ENCODE peak calls at places on chromosome 19, in four cellular contexts. O, V, H and X are unnamed samples.

GRCh38 chr19:46529622-46530451 is 34.2 kb upstream of the PNMA8B start:
- DNase-seq in O (no peak), V (no peak), H (peak; percentile 76), X (peak; percentile 75)

GRCh38 chr19:17358395-17358794 is 18.7 kb downstream of the PLVAP start:
- DNase-seq in O (no peak), V (no peak), H (no peak), X (peak; percentile 93)

GRCh38 chr19:1247747-1248453 is 483 bp upstream of the MIDN start:
- DNase-seq in O (no peak), V (no peak), H (peak; percentile 77), X (peak; percentile 63)

GRCh38 chr19:30662211-30662861 is 290.2 kb downstream of the ZNF536 start:
- DNase-seq in O (no peak), V (no peak), H (peak; percentile 70), X (no peak)

GRCh38 chr19:19061491-19061890 is 2.3 kb upstream of the SLC25A42 start:
- DNase-seq in O (no peak), V (no peak), H (peak; percentile 28), X (no peak)

GRCh38 chr19:55384576-55385235 is 614 bp upstream of the TMEM238 start:
- DNase-seq in O (no peak), V (no peak), H (no peak), X (no peak)

GRCh38 chr19:46475976-46476375 is 4.6 kb upstream of the PNMA8A start:
- DNase-seq in O (no peak), V (no peak), H (no peak), X (no peak)

GRCh38 chr19:16295071-16295470 is 29.6 kb upstream of the KLF2 start:
- DNase-seq in O (no peak), V (no peak), H (no peak), X (no peak)

GRCh38 chr19:3683405-3683865 is 16.8 kb downstream of the PIP5K1C start:
- DNase-seq in O (no peak), V (no peak), H (no peak), X (peak; percentile 83)

GRCh38 chr19:10112895-10113591 is 1.6 kb downstream of the P2RY11 start:
- DNase-seq in O (no peak), V (no peak), H (peak; percentile 71), X (peak; percentile 68)

GRCh38 chr19:49938662-49939061 is 9.4 kb upstream of the NUP62 start:
- DNase-seq in O (no peak), V (no peak), H (no peak), X (no peak)

GRCh38 chr19:47430041-47430802 is 10.9 kb upstream of the MEIS3 start:
- DNase-seq in O (no peak), V (no peak), H (peak; percentile 23), X (no peak)

GRCh38 chr19:28701491-28701890 is 511.5 kb downstream of the UQCRFS1 start:
- DNase-seq in O (peak; percentile 83), V (no peak), H (no peak), X (no peak)

GRCh38 chr19:34220472-34221063 is 33.8 kb upstream of the GARRE1 start:
- DNase-seq in O (no peak), V (peak; percentile 24), H (peak; percentile 73), X (peak; percentile 77)

GRCh38 chr19:1510442-1510806 is 2.4 kb downstream of the ADAMTSL5 start:
- DNase-seq in O (no peak), V (no peak), H (no peak), X (no peak)

GRCh38 chr19:13006431-13007281 is 11.4 kb downstream of the NFIX start:
- DNase-seq in O (no peak), V (no peak), H (no peak), X (no peak)

DNA sequence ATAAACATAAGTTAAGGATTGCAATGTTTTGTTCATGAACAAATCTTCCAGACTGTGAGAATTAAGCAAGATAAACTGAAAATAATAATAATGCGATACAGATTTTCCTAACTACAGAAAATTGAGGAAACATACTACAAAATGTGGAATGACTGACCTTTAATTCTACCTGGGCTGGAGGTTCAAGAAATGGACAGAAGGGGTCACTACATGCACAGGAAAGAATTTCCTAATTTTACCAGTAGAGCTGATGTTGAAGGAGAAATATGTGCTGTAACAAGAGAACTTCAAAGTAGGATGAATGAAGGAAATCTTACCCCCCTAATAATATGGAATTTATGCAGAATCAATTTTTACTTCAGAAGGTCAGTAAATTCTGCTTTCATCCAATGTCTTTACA is 62.3 kb downstream of the ZNF627 start:
- DNase-seq in O (no peak), V (no peak), H (no peak), X (no peak)
- TF ChIP-seq CTCF in O (peak; percentile 40), V (peak; percentile 36), H (peak; percentile 41), X (peak; percentile 31)

GRCh38 chr19:32333227-32333626 is 12.2 kb upstream of the ZNF507 start:
- DNase-seq in O (no peak), V (no peak), H (no peak), X (no peak)

GRCh38 chr19:32337176-32337808 is 8.1 kb upstream of the ZNF507 start:
- DNase-seq in O (no peak), V (no peak), H (no peak), X (no peak)

GRCh38 chr19:32339988-32340874 is 5.2 kb upstream of the ZNF507 start:
- DNase-seq in O (no peak), V (no peak), H (peak; percentile 70), X (peak; percentile 50)

DNA sequence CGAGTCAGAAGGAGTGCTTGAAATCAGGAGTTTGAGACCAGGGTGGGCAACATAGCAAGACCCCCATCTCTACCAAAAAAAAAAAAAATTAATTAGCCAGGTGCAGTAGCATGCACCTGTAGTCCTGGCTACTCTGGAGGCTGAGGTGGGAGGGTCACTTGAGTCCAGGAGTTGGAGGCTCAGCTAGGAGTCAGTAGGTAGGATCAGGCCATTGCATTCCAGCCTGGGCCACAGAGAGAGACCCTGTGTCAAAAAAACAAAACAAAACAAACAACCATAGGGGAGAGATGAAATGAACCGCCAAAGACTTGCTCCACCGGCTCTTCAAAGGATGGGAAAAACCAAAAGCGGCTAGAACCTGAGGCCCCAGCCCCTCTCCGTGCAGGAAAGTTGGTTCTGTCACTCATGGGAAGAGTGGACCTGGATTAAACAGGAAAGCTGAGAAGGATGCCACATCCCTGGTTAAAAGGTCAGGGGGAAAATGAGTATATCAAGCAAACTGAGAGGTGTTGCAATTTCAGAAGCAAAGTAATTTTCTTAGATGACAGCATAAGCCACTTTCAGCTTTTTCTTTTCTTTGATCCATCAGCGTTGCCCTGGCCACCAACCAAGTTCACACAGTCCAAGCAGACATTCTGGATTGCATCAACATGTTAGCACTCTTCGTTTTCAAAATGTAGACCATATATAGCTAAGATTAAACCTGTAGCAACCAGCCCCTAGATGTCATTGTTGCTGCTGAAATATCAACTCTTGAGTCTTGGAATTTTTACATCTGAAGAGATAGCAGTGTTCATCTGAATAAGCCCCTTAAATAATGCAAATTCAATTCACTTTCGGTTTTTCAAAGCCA is 8.9 kb upstream of the ZNF507 start:
- DNase-seq in O (no peak), V (no peak), H (no peak), X (no peak)
- TF ChIP-seq CTCF in O (peak; percentile 14), V (peak; percentile 37), H (no peak), X (no peak)

DNA sequence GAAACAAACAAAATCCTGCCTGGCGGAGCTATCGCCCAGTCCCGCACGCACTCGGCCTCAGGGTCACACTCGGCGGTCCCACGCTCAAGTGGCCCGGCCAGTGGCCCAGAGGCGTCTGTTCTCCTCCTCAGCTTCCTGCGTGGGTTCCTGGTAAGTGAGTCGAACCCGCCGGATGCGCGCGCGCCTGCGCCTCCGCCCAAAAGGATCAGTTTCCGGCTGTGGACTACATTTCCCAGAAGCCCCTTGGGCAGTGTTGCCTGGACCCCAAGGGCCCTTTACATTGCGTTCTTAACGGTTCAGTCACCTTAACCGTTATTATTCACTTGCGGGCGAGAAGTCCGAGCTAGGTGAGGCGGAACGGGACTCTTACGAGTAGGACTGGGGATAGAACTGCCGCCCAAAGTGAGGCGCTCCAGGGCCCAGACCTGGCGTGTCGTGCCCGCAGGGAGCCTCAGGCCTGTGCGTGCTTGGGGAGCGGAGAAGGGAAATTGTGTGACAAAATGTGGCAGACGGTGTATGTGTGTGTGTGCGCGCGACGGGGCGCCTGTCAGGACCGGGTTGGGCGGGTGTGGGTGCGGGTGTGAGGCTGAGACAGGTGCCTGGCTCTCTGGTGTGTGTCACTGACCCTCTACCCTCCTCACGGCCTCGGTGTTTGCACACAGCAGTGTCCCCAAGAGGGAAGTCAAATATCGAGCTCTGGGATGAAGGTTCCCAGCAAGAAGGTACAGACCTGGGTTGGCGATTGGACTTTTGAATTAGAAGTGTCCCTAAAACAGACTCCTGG is at the start of gene ZNF546:
- DNase-seq in O (no peak), V (peak; percentile 74), H (peak; percentile 86), X (peak; percentile 91)
- TF ChIP-seq CTCF in O (no peak), V (no peak), H (no peak), X (no peak)

GRCh38 chr19:54297759-54298305 is 15.1 kb downstream of the LILRA5 start:
- DNase-seq in O (no peak), V (no peak), H (no peak), X (peak; percentile 5)
- TF ChIP-seq CTCF in O (no peak), V (no peak), H (no peak), X (no peak)

GRCh38 chr19:56687036-56687435 is 15.5 kb upstream of the ZNF835 start:
- DNase-seq in O (no peak), V (no peak), H (no peak), X (no peak)

GRCh38 chr19:56690668-56691067 is 19.1 kb upstream of the ZNF835 start:
- DNase-seq in O (no peak), V (no peak), H (no peak), X (no peak)

GRCh38 chr19:56692496-56692895 is 20.9 kb upstream of the ZNF835 start:
- DNase-seq in O (no peak), V (no peak), H (no peak), X (no peak)

GRCh38 chr19:56689198-56689597 is 17.6 kb upstream of the ZNF835 start:
- DNase-seq in O (no peak), V (no peak), H (no peak), X (no peak)
- TF ChIP-seq CTCF in O (no peak), V (no peak), H (no peak), X (no peak)

DNA sequence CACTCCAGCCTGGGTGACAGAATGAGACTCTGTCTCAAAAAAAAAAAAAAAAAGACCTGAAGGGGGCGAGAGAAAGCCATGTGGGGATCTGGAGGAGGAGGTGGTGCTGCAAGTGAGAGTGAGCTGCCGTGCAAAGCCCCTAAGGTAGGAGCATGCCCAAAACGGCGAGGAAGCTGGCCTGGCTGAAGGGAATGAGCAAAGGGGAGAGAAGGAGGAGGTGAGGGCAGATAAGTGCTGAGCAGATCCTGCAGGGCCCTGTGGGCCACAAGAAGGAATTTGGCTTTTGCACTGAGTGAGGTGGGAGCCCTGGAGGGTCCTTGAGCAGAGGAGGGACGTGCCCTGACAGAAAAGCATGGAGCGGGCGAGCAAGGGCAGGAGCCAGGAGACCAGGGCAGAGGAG is 19.4 kb upstream of the ADGRE5 start:
- DNase-seq in O (no peak), V (no peak), H (no peak), X (peak; percentile 38)
- TF ChIP-seq CTCF in O (peak; percentile 12), V (peak; percentile 17), H (no peak), X (no peak)

DNA sequence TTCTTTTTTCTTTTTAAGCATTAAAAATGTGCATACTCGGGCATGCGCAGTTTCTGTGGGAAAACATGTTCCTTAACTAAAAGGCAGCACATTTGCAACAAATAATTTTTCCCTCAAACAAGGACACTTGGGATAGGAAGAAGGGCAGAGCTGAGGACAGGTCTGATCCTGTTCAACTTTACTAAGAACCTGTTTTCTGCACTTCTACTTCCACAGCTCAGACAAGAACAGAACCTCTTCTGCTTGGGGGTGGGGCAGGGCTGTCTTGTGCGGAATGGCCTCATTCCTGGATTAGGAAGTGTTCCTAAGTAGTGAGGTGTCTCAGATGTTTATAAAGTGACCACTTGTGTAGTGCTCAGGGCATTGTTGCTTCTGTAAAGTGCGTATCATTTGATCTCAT is 18.3 kb downstream of the SAFB start:
- DNase-seq in O (no peak), V (no peak), H (no peak), X (no peak)
- TF ChIP-seq CTCF in O (no peak), V (no peak), H (no peak), X (no peak)

GRCh38 chr19:42254850-42255765 is at the start of gene ERF:
- DNase-seq in O (no peak), V (peak; percentile 58), H (peak; percentile 96), X (peak; percentile 94)
- TF ChIP-seq CTCF in O (no peak), V (no peak), H (no peak), X (no peak)